ENCODE peak calls at places on chromosomes 11 and 22, in five cellular contexts. C, J, O, X and E are unnamed samples.

GRCh38 chr11:2913029-2913431 is 16.2 kb downstream of the PHLDA2 start:
- DNase-seq in C (no peak), X (no peak), J (peak; percentile 67), O (peak; percentile 13), E (no peak)

GRCh38 chr11:77071671-77072605 is 5.2 kb downstream of the CAPN5 start:
- DNase-seq in C (no peak), J (peak; percentile 24), X (no peak), O (no peak), E (no peak)

GRCh38 chr11:78419327-78419726 is 1.7 kb upstream of the GAB2 start:
- DNase-seq in J (peak; percentile 97), C (no peak), X (peak; percentile 97), O (peak; percentile 41), E (no peak)

GRCh38 chr22:50705219-50705691 is 32.6 kb downstream of the SHANK3 start:
- DNase-seq in C (peak; percentile 87), O (no peak), J (peak; percentile 87), X (no peak), E (no peak)

GRCh38 chr11:81839016-81839415 is 894.6 kb downstream of the FAM181B start:
- DNase-seq in O (no peak), J (no peak), C (no peak), X (no peak), E (no peak)

GRCh38 chr22:43243275-43243768 is 56.4 kb upstream of the TTLL12 start:
- DNase-seq in C (no peak), X (no peak), O (no peak), J (no peak), E (no peak)

GRCh38 chr11:75273331-75273988 is 32.9 kb downstream of the TPBGL start:
- DNase-seq in O (no peak), C (no peak), X (no peak), J (no peak), E (no peak)

GRCh38 chr11:62372871-62373270 is 35.6 kb downstream of the ASRGL1 start:
- DNase-seq in O (no peak), C (no peak), J (no peak), X (no peak), E (no peak)

GRCh38 chr11:97414801-97415200 is 1025.0 kb downstream of the JRKL start:
- DNase-seq in O (no peak), J (no peak), X (no peak), C (no peak), E (no peak)

GRCh38 chr11:72669527-72669926 is 4.7 kb downstream of the PDE2A start:
- DNase-seq in O (no peak), C (no peak), J (no peak), X (no peak), E (no peak)

GRCh38 chr11:115503083-115503885 is 931 bp downstream of the CADM1 start:
- DNase-seq in O (no peak), X (no peak), J (peak; percentile 15), C (peak; percentile 77), E (no peak)

GRCh38 chr22:30801695-30802094 is 107.0 kb downstream of the OSBP2 start:
- DNase-seq in O (no peak), C (no peak), X (no peak), J (no peak), E (no peak)
- TF ChIP-seq CTCF in O (no peak), C (no peak), X (no peak), J (no peak), E (no peak)

GRCh38 chr22:39595622-39596182 is 25.1 kb downstream of the CACNA1I start:
- DNase-seq in J (no peak), X (no peak), C (no peak), O (no peak), E (no peak)

GRCh38 chr22:39600491-39601179 is 30.1 kb downstream of the CACNA1I start:
- DNase-seq in C (no peak), O (no peak), J (no peak), X (no peak), E (no peak)

GRCh38 chr22:39596601-39597000 is 26.0 kb downstream of the CACNA1I start:
- DNase-seq in C (no peak), J (no peak), X (no peak), O (no peak), E (no peak)

GRCh38 chr22:39597236-39597869 is 26.8 kb downstream of the CACNA1I start:
- DNase-seq in O (no peak), X (no peak), C (no peak), J (no peak), E (no peak)

GRCh38 chr22:39598017-39598965 is 27.7 kb downstream of the CACNA1I start:
- DNase-seq in X (no peak), C (peak; percentile 95), J (no peak), O (peak; percentile 88), E (no peak)
- TF ChIP-seq CTCF in X (no peak), C (peak; percentile 70), J (peak; percentile 4), O (peak; percentile 7), E (no peak)

GRCh38 chr11:32333335-32333991 is 101.9 kb downstream of the WT1 start:
- DNase-seq in O (no peak), X (no peak), J (peak; percentile 71), C (peak; percentile 84), E (no peak)
- TF ChIP-seq CTCF in O (peak; percentile 39), X (peak; percentile 46), J (peak; percentile 70), C (peak; percentile 25), E (no peak)

GRCh38 chr11:63974259-63975143 is at the start of gene COX8A:
- DNase-seq in O (peak; percentile 99), X (peak; percentile 99), C (peak; percentile 91), J (peak; percentile 100), E (peak; percentile 88)
- TF ChIP-seq CTCF in O (no peak), X (peak; percentile 12), C (no peak), J (peak; percentile 36), E (no peak)

DNA sequence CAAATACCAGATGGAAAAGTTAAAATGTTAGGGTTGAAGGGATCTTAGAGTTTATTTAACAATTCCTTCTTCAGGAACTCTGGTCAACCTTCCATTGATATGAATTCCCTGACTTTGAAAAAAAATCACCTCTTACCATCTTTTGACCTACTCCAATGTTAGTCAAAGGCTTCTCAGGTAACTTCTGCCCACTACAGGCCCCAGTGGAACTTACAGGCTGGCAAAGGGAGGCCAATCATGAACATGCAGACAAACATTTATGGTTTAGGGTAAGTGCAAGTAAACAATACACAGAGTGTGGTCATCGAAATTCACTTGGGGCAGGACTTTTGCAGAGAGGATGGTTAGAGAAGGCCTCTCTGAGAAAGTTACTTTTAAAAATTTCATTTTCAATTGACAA is 45.1 kb downstream of the SYN3 start:
- DNase-seq in X (no peak), O (no peak), C (no peak), J (no peak), E (no peak)
- TF ChIP-seq CTCF in X (no peak), O (no peak), C (no peak), J (no peak), E (no peak)

GRCh38 chr11:36150986-36151385 is 138.2 kb downstream of the COMMD9 start:
- DNase-seq in J (no peak), X (no peak), O (no peak), C (no peak), E (no peak)

GRCh38 chr11:36147491-36147890 is 141.7 kb downstream of the COMMD9 start:
- DNase-seq in J (peak; percentile 58), O (no peak), C (no peak), X (no peak), E (no peak)

GRCh38 chr11:36148701-36149100 is 140.5 kb downstream of the COMMD9 start:
- DNase-seq in J (no peak), O (no peak), C (no peak), X (no peak), E (no peak)

GRCh38 chr11:36151933-36152580 is 137.2 kb downstream of the COMMD9 start:
- DNase-seq in O (no peak), C (no peak), J (no peak), X (no peak), E (no peak)

DNA sequence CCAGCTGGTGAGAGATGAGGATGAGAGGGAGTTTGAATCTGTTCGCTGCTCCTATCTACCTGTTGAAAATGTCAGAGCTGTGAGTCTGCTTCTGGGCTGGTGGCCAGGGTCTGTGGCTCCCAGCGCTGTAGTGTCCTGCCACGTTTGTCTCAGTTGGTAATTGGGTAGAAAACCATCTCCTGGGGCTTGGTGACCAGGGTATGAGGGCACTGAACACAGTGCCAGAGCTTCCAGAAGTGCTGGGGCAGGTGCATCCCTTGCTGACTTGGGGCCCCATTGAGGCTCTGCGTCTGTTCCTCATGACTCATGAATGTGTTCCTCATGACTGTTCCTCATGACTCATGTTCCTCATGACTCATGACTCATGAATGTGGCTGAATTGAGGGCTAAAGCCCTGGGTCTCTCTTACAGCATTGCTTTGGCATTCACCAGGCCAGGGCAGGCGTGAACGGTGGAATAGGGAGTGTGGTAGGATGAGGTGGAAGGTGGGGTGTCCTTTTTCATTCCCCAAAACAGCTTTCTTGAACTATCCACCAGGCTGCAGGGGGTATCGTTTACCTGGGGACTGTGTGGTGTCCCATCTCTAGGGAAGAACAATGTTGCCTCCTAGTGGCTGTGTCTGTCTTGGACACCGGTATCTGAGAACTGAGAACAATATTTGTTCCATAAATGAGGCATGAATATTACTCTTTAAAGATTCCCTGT is 139.5 kb downstream of the COMMD9 start:
- DNase-seq in C (no peak), X (peak; percentile 86), J (peak; percentile 99), O (peak; percentile 99), E (no peak)
- TF ChIP-seq CTCF in C (peak; percentile 45), X (peak; percentile 60), J (peak; percentile 80), O (no peak), E (peak; percentile 49)